ENCODE peak calls at places on chromosome 7, in four cellular contexts. One of them, this sample, is unnamed.

GRCh38 chr7:98378210-98378819 is 22.6 kb downstream of the BAIAP2L1 start:
- DNase-seq in epithelial cell of esophagus: no peak
- DNase-seq in stimulated activated CD4-positive, alpha-beta T cell treated with anti-CD3 and anti-CD28 coated beads, Interleukin-1b, Interleukin-23, amount 100 ng/mL, for 24 hours: no peak
- DNase-seq in stimulated activated effector memory CD8-positive, alpha-beta T cell treated with anti-CD3 and anti-CD28 coated beads, Interleukin-12 subunit alpha, Interleukin-12 subunit beta, amount 100 ng/mL, for 72 hours: no peak
- DNase-seq in this sample: no peak

GRCh38 chr7:134890246-134891240 is 95.8 kb upstream of the AGBL3 start:
- DNase-seq in stimulated activated CD4-positive, alpha-beta T cell treated with anti-CD3 and anti-CD28 coated beads, Interleukin-1b, Interleukin-23, amount 100 ng/mL, for 24 hours: no peak
- DNase-seq in epithelial cell of esophagus: peak
- DNase-seq in stimulated activated effector memory CD8-positive, alpha-beta T cell treated with anti-CD3 and anti-CD28 coated beads, Interleukin-12 subunit alpha, Interleukin-12 subunit beta, amount 100 ng/mL, for 72 hours: no peak
- DNase-seq in this sample: peak

GRCh38 chr7:132518102-132518838 is 58.0 kb downstream of the PLXNA4 start:
- DNase-seq in stimulated activated effector memory CD8-positive, alpha-beta T cell treated with anti-CD3 and anti-CD28 coated beads, Interleukin-12 subunit alpha, Interleukin-12 subunit beta, amount 100 ng/mL, for 72 hours: no peak
- DNase-seq in stimulated activated CD4-positive, alpha-beta T cell treated with anti-CD3 and anti-CD28 coated beads, Interleukin-1b, Interleukin-23, amount 100 ng/mL, for 24 hours: no peak
- DNase-seq in epithelial cell of esophagus: no peak
- DNase-seq in this sample: peak

GRCh38 chr7:140079121-140079536 is 16.4 kb upstream of the PARP12 start:
- DNase-seq in epithelial cell of esophagus: peak
- DNase-seq in stimulated activated CD4-positive, alpha-beta T cell treated with anti-CD3 and anti-CD28 coated beads, Interleukin-1b, Interleukin-23, amount 100 ng/mL, for 24 hours: no peak
- DNase-seq in stimulated activated effector memory CD8-positive, alpha-beta T cell treated with anti-CD3 and anti-CD28 coated beads, Interleukin-12 subunit alpha, Interleukin-12 subunit beta, amount 100 ng/mL, for 72 hours: no peak
- DNase-seq in this sample: peak

GRCh38 chr7:1810961-1811849 is 141.1 kb downstream of the ELFN1 start:
- DNase-seq in stimulated activated effector memory CD8-positive, alpha-beta T cell treated with anti-CD3 and anti-CD28 coated beads, Interleukin-12 subunit alpha, Interleukin-12 subunit beta, amount 100 ng/mL, for 72 hours: no peak
- DNase-seq in epithelial cell of esophagus: no peak
- DNase-seq in stimulated activated CD4-positive, alpha-beta T cell treated with anti-CD3 and anti-CD28 coated beads, Interleukin-1b, Interleukin-23, amount 100 ng/mL, for 24 hours: no peak
- DNase-seq in this sample: no peak

GRCh38 chr7:128929201-128929808 is 8.4 kb upstream of the IRF5 start:
- DNase-seq in epithelial cell of esophagus: no peak
- DNase-seq in stimulated activated CD4-positive, alpha-beta T cell treated with anti-CD3 and anti-CD28 coated beads, Interleukin-1b, Interleukin-23, amount 100 ng/mL, for 24 hours: no peak
- DNase-seq in stimulated activated effector memory CD8-positive, alpha-beta T cell treated with anti-CD3 and anti-CD28 coated beads, Interleukin-12 subunit alpha, Interleukin-12 subunit beta, amount 100 ng/mL, for 72 hours: no peak
- DNase-seq in this sample: no peak

GRCh38 chr7:27139335-27140107 is 4.0 kb downstream of the HOXA5 start:
- DNase-seq in epithelial cell of esophagus: no peak
- DNase-seq in stimulated activated CD4-positive, alpha-beta T cell treated with anti-CD3 and anti-CD28 coated beads, Interleukin-1b, Interleukin-23, amount 100 ng/mL, for 24 hours: no peak
- DNase-seq in stimulated activated effector memory CD8-positive, alpha-beta T cell treated with anti-CD3 and anti-CD28 coated beads, Interleukin-12 subunit alpha, Interleukin-12 subunit beta, amount 100 ng/mL, for 72 hours: no peak
- DNase-seq in this sample: no peak

GRCh38 chr7:155094636-155095035 is 24.5 kb downstream of the HTR5A start:
- DNase-seq in epithelial cell of esophagus: no peak
- DNase-seq in stimulated activated effector memory CD8-positive, alpha-beta T cell treated with anti-CD3 and anti-CD28 coated beads, Interleukin-12 subunit alpha, Interleukin-12 subunit beta, amount 100 ng/mL, for 72 hours: no peak
- DNase-seq in stimulated activated CD4-positive, alpha-beta T cell treated with anti-CD3 and anti-CD28 coated beads, Interleukin-1b, Interleukin-23, amount 100 ng/mL, for 24 hours: no peak
- DNase-seq in this sample: no peak

GRCh38 chr7:128266891-128267839 is 26.1 kb downstream of the LEP start:
- DNase-seq in stimulated activated effector memory CD8-positive, alpha-beta T cell treated with anti-CD3 and anti-CD28 coated beads, Interleukin-12 subunit alpha, Interleukin-12 subunit beta, amount 100 ng/mL, for 72 hours: no peak
- DNase-seq in stimulated activated CD4-positive, alpha-beta T cell treated with anti-CD3 and anti-CD28 coated beads, Interleukin-1b, Interleukin-23, amount 100 ng/mL, for 24 hours: no peak
- DNase-seq in epithelial cell of esophagus: peak
- DNase-seq in this sample: no peak

GRCh38 chr7:108156897-108157605 is 26.9 kb upstream of the LAMB4 start:
- DNase-seq in stimulated activated CD4-positive, alpha-beta T cell treated with anti-CD3 and anti-CD28 coated beads, Interleukin-1b, Interleukin-23, amount 100 ng/mL, for 24 hours: no peak
- DNase-seq in epithelial cell of esophagus: no peak
- DNase-seq in stimulated activated effector memory CD8-positive, alpha-beta T cell treated with anti-CD3 and anti-CD28 coated beads, Interleukin-12 subunit alpha, Interleukin-12 subunit beta, amount 100 ng/mL, for 72 hours: no peak
- DNase-seq in this sample: no peak

GRCh38 chr7:43905209-43905946 is 1.0 kb downstream of the URGCP start:
- DNase-seq in stimulated activated CD4-positive, alpha-beta T cell treated with anti-CD3 and anti-CD28 coated beads, Interleukin-1b, Interleukin-23, amount 100 ng/mL, for 24 hours: no peak
- DNase-seq in epithelial cell of esophagus: peak
- DNase-seq in stimulated activated effector memory CD8-positive, alpha-beta T cell treated with anti-CD3 and anti-CD28 coated beads, Interleukin-12 subunit alpha, Interleukin-12 subunit beta, amount 100 ng/mL, for 72 hours: no peak
- DNase-seq in this sample: peak

GRCh38 chr7:30348083-30348560 is 63.7 kb downstream of the ZNRF2 start:
- DNase-seq in epithelial cell of esophagus: peak
- DNase-seq in stimulated activated CD4-positive, alpha-beta T cell treated with anti-CD3 and anti-CD28 coated beads, Interleukin-1b, Interleukin-23, amount 100 ng/mL, for 24 hours: peak
- DNase-seq in stimulated activated effector memory CD8-positive, alpha-beta T cell treated with anti-CD3 and anti-CD28 coated beads, Interleukin-12 subunit alpha, Interleukin-12 subunit beta, amount 100 ng/mL, for 72 hours: peak
- DNase-seq in this sample: peak

GRCh38 chr7:1920886-1921285 is 250.8 kb downstream of the ELFN1 start:
- DNase-seq in epithelial cell of esophagus: no peak
- DNase-seq in stimulated activated CD4-positive, alpha-beta T cell treated with anti-CD3 and anti-CD28 coated beads, Interleukin-1b, Interleukin-23, amount 100 ng/mL, for 24 hours: no peak
- DNase-seq in stimulated activated effector memory CD8-positive, alpha-beta T cell treated with anti-CD3 and anti-CD28 coated beads, Interleukin-12 subunit alpha, Interleukin-12 subunit beta, amount 100 ng/mL, for 72 hours: no peak
- DNase-seq in this sample: no peak

GRCh38 chr7:20282960-20283359 is 47.7 kb upstream of the ITGB8 start:
- DNase-seq in stimulated activated CD4-positive, alpha-beta T cell treated with anti-CD3 and anti-CD28 coated beads, Interleukin-1b, Interleukin-23, amount 100 ng/mL, for 24 hours: no peak
- DNase-seq in epithelial cell of esophagus: peak
- DNase-seq in stimulated activated effector memory CD8-positive, alpha-beta T cell treated with anti-CD3 and anti-CD28 coated beads, Interleukin-12 subunit alpha, Interleukin-12 subunit beta, amount 100 ng/mL, for 72 hours: no peak
- DNase-seq in this sample: no peak

GRCh38 chr7:4174451-4174850 is 507.6 kb upstream of the FOXK1 start:
- DNase-seq in stimulated activated effector memory CD8-positive, alpha-beta T cell treated with anti-CD3 and anti-CD28 coated beads, Interleukin-12 subunit alpha, Interleukin-12 subunit beta, amount 100 ng/mL, for 72 hours: no peak
- DNase-seq in epithelial cell of esophagus: no peak
- DNase-seq in stimulated activated CD4-positive, alpha-beta T cell treated with anti-CD3 and anti-CD28 coated beads, Interleukin-1b, Interleukin-23, amount 100 ng/mL, for 24 hours: no peak
- DNase-seq in this sample: no peak

GRCh38 chr7:163971-164881 is 28.1 kb upstream of the FAM20C start:
- DNase-seq in epithelial cell of esophagus: no peak
- DNase-seq in stimulated activated CD4-positive, alpha-beta T cell treated with anti-CD3 and anti-CD28 coated beads, Interleukin-1b, Interleukin-23, amount 100 ng/mL, for 24 hours: no peak
- DNase-seq in stimulated activated effector memory CD8-positive, alpha-beta T cell treated with anti-CD3 and anti-CD28 coated beads, Interleukin-12 subunit alpha, Interleukin-12 subunit beta, amount 100 ng/mL, for 72 hours: no peak
- DNase-seq in this sample: no peak

GRCh38 chr7:116579835-116580234 is 55.0 kb downstream of the CAV1 start:
- DNase-seq in stimulated activated CD4-positive, alpha-beta T cell treated with anti-CD3 and anti-CD28 coated beads, Interleukin-1b, Interleukin-23, amount 100 ng/mL, for 24 hours: no peak
- DNase-seq in stimulated activated effector memory CD8-positive, alpha-beta T cell treated with anti-CD3 and anti-CD28 coated beads, Interleukin-12 subunit alpha, Interleukin-12 subunit beta, amount 100 ng/mL, for 72 hours: no peak
- DNase-seq in epithelial cell of esophagus: no peak
- DNase-seq in this sample: no peak

GRCh38 chr7:157428554-157428945 is 91.7 kb downstream of the DNAJB6 start:
- DNase-seq in stimulated activated effector memory CD8-positive, alpha-beta T cell treated with anti-CD3 and anti-CD28 coated beads, Interleukin-12 subunit alpha, Interleukin-12 subunit beta, amount 100 ng/mL, for 72 hours: no peak
- DNase-seq in stimulated activated CD4-positive, alpha-beta T cell treated with anti-CD3 and anti-CD28 coated beads, Interleukin-1b, Interleukin-23, amount 100 ng/mL, for 24 hours: no peak
- DNase-seq in epithelial cell of esophagus: no peak
- DNase-seq in this sample: no peak

GRCh38 chr7:50304911-50305621 is 550 bp downstream of the IKZF1 start:
- DNase-seq in stimulated activated CD4-positive, alpha-beta T cell treated with anti-CD3 and anti-CD28 coated beads, Interleukin-1b, Interleukin-23, amount 100 ng/mL, for 24 hours: no peak
- DNase-seq in epithelial cell of esophagus: no peak
- DNase-seq in stimulated activated effector memory CD8-positive, alpha-beta T cell treated with anti-CD3 and anti-CD28 coated beads, Interleukin-12 subunit alpha, Interleukin-12 subunit beta, amount 100 ng/mL, for 72 hours: peak
- DNase-seq in this sample: no peak

GRCh38 chr7:70810558-70811139 is 321.3 kb upstream of the GALNT17 start:
- DNase-seq in epithelial cell of esophagus: no peak
- DNase-seq in stimulated activated effector memory CD8-positive, alpha-beta T cell treated with anti-CD3 and anti-CD28 coated beads, Interleukin-12 subunit alpha, Interleukin-12 subunit beta, amount 100 ng/mL, for 72 hours: no peak
- DNase-seq in stimulated activated CD4-positive, alpha-beta T cell treated with anti-CD3 and anti-CD28 coated beads, Interleukin-1b, Interleukin-23, amount 100 ng/mL, for 24 hours: no peak
- DNase-seq in this sample: no peak

GRCh38 chr7:134827889-134828288 is 48.5 kb downstream of the CALD1 start:
- DNase-seq in stimulated activated effector memory CD8-positive, alpha-beta T cell treated with anti-CD3 and anti-CD28 coated beads, Interleukin-12 subunit alpha, Interleukin-12 subunit beta, amount 100 ng/mL, for 72 hours: no peak
- DNase-seq in stimulated activated CD4-positive, alpha-beta T cell treated with anti-CD3 and anti-CD28 coated beads, Interleukin-1b, Interleukin-23, amount 100 ng/mL, for 24 hours: no peak
- DNase-seq in epithelial cell of esophagus: no peak
- DNase-seq in this sample: no peak

GRCh38 chr7:80151274-80151665 is 16.6 kb downstream of the GNAI1 start:
- DNase-seq in epithelial cell of esophagus: peak
- DNase-seq in stimulated activated effector memory CD8-positive, alpha-beta T cell treated with anti-CD3 and anti-CD28 coated beads, Interleukin-12 subunit alpha, Interleukin-12 subunit beta, amount 100 ng/mL, for 72 hours: no peak
- DNase-seq in stimulated activated CD4-positive, alpha-beta T cell treated with anti-CD3 and anti-CD28 coated beads, Interleukin-1b, Interleukin-23, amount 100 ng/mL, for 24 hours: peak
- DNase-seq in this sample: no peak

GRCh38 chr7:27555670-27556069 is 107.0 kb downstream of the HIBADH start:
- DNase-seq in stimulated activated CD4-positive, alpha-beta T cell treated with anti-CD3 and anti-CD28 coated beads, Interleukin-1b, Interleukin-23, amount 100 ng/mL, for 24 hours: no peak
- DNase-seq in epithelial cell of esophagus: no peak
- DNase-seq in stimulated activated effector memory CD8-positive, alpha-beta T cell treated with anti-CD3 and anti-CD28 coated beads, Interleukin-12 subunit alpha, Interleukin-12 subunit beta, amount 100 ng/mL, for 72 hours: no peak
- DNase-seq in this sample: no peak

GRCh38 chr7:84490661-84491060 is 296.1 kb upstream of the SEMA3A start:
- DNase-seq in epithelial cell of esophagus: no peak
- DNase-seq in stimulated activated effector memory CD8-positive, alpha-beta T cell treated with anti-CD3 and anti-CD28 coated beads, Interleukin-12 subunit alpha, Interleukin-12 subunit beta, amount 100 ng/mL, for 72 hours: no peak
- DNase-seq in stimulated activated CD4-positive, alpha-beta T cell treated with anti-CD3 and anti-CD28 coated beads, Interleukin-1b, Interleukin-23, amount 100 ng/mL, for 24 hours: no peak
- DNase-seq in this sample: no peak

GRCh38 chr7:95367606-95368005 is 28.6 kb downstream of the PON3 start:
- DNase-seq in stimulated activated CD4-positive, alpha-beta T cell treated with anti-CD3 and anti-CD28 coated beads, Interleukin-1b, Interleukin-23, amount 100 ng/mL, for 24 hours: no peak
- DNase-seq in epithelial cell of esophagus: peak
- DNase-seq in stimulated activated effector memory CD8-positive, alpha-beta T cell treated with anti-CD3 and anti-CD28 coated beads, Interleukin-12 subunit alpha, Interleukin-12 subunit beta, amount 100 ng/mL, for 72 hours: no peak
- DNase-seq in this sample: no peak

GRCh38 chr7:155327590-155328320 is 30.1 kb downstream of the INSIG1 start:
- DNase-seq in stimulated activated effector memory CD8-positive, alpha-beta T cell treated with anti-CD3 and anti-CD28 coated beads, Interleukin-12 subunit alpha, Interleukin-12 subunit beta, amount 100 ng/mL, for 72 hours: no peak
- DNase-seq in epithelial cell of esophagus: no peak
- DNase-seq in stimulated activated CD4-positive, alpha-beta T cell treated with anti-CD3 and anti-CD28 coated beads, Interleukin-1b, Interleukin-23, amount 100 ng/mL, for 24 hours: no peak
- DNase-seq in this sample: no peak

GRCh38 chr7:36967387-36967786 is 243.1 kb upstream of the AOAH start:
- DNase-seq in epithelial cell of esophagus: peak
- DNase-seq in stimulated activated effector memory CD8-positive, alpha-beta T cell treated with anti-CD3 and anti-CD28 coated beads, Interleukin-12 subunit alpha, Interleukin-12 subunit beta, amount 100 ng/mL, for 72 hours: no peak
- DNase-seq in stimulated activated CD4-positive, alpha-beta T cell treated with anti-CD3 and anti-CD28 coated beads, Interleukin-1b, Interleukin-23, amount 100 ng/mL, for 24 hours: no peak
- DNase-seq in this sample: peak

GRCh38 chr7:8773518-8773917 is 340.1 kb downstream of the NXPH1 start:
- DNase-seq in epithelial cell of esophagus: no peak
- DNase-seq in stimulated activated CD4-positive, alpha-beta T cell treated with anti-CD3 and anti-CD28 coated beads, Interleukin-1b, Interleukin-23, amount 100 ng/mL, for 24 hours: no peak
- DNase-seq in stimulated activated effector memory CD8-positive, alpha-beta T cell treated with anti-CD3 and anti-CD28 coated beads, Interleukin-12 subunit alpha, Interleukin-12 subunit beta, amount 100 ng/mL, for 72 hours: no peak
- DNase-seq in this sample: no peak

GRCh38 chr7:30925117-30925516 is 13.5 kb downstream of the AQP1 start:
- DNase-seq in epithelial cell of esophagus: no peak
- DNase-seq in stimulated activated effector memory CD8-positive, alpha-beta T cell treated with anti-CD3 and anti-CD28 coated beads, Interleukin-12 subunit alpha, Interleukin-12 subunit beta, amount 100 ng/mL, for 72 hours: no peak
- DNase-seq in stimulated activated CD4-positive, alpha-beta T cell treated with anti-CD3 and anti-CD28 coated beads, Interleukin-1b, Interleukin-23, amount 100 ng/mL, for 24 hours: no peak
- DNase-seq in this sample: no peak

GRCh38 chr7:50497068-50497642 is 47.0 kb upstream of the FIGNL1 start:
- DNase-seq in stimulated activated CD4-positive, alpha-beta T cell treated with anti-CD3 and anti-CD28 coated beads, Interleukin-1b, Interleukin-23, amount 100 ng/mL, for 24 hours: no peak
- DNase-seq in stimulated activated effector memory CD8-positive, alpha-beta T cell treated with anti-CD3 and anti-CD28 coated beads, Interleukin-12 subunit alpha, Interleukin-12 subunit beta, amount 100 ng/mL, for 72 hours: no peak
- DNase-seq in epithelial cell of esophagus: no peak
- DNase-seq in this sample: peak

GRCh38 chr7:76354981-76355730 is 3.6 kb downstream of the YWHAG start:
- DNase-seq in epithelial cell of esophagus: no peak
- DNase-seq in stimulated activated CD4-positive, alpha-beta T cell treated with anti-CD3 and anti-CD28 coated beads, Interleukin-1b, Interleukin-23, amount 100 ng/mL, for 24 hours: no peak
- DNase-seq in stimulated activated effector memory CD8-positive, alpha-beta T cell treated with anti-CD3 and anti-CD28 coated beads, Interleukin-12 subunit alpha, Interleukin-12 subunit beta, amount 100 ng/mL, for 72 hours: no peak
- DNase-seq in this sample: no peak

GRCh38 chr7:35793225-35793579 is 7.7 kb upstream of the SEPTIN7 start:
- DNase-seq in epithelial cell of esophagus: no peak
- DNase-seq in stimulated activated CD4-positive, alpha-beta T cell treated with anti-CD3 and anti-CD28 coated beads, Interleukin-1b, Interleukin-23, amount 100 ng/mL, for 24 hours: no peak
- DNase-seq in stimulated activated effector memory CD8-positive, alpha-beta T cell treated with anti-CD3 and anti-CD28 coated beads, Interleukin-12 subunit alpha, Interleukin-12 subunit beta, amount 100 ng/mL, for 72 hours: no peak
- DNase-seq in this sample: no peak

GRCh38 chr7:4694653-4695335 is 12.7 kb downstream of the FOXK1 start:
- DNase-seq in stimulated activated effector memory CD8-positive, alpha-beta T cell treated with anti-CD3 and anti-CD28 coated beads, Interleukin-12 subunit alpha, Interleukin-12 subunit beta, amount 100 ng/mL, for 72 hours: no peak
- DNase-seq in epithelial cell of esophagus: no peak
- DNase-seq in stimulated activated CD4-positive, alpha-beta T cell treated with anti-CD3 and anti-CD28 coated beads, Interleukin-1b, Interleukin-23, amount 100 ng/mL, for 24 hours: no peak
- DNase-seq in this sample: peak

GRCh38 chr7:120407015-120407414 is 134.0 kb downstream of the KCND2 start:
- DNase-seq in stimulated activated CD4-positive, alpha-beta T cell treated with anti-CD3 and anti-CD28 coated beads, Interleukin-1b, Interleukin-23, amount 100 ng/mL, for 24 hours: no peak
- DNase-seq in stimulated activated effector memory CD8-positive, alpha-beta T cell treated with anti-CD3 and anti-CD28 coated beads, Interleukin-12 subunit alpha, Interleukin-12 subunit beta, amount 100 ng/mL, for 72 hours: no peak
- DNase-seq in epithelial cell of esophagus: peak
- DNase-seq in this sample: no peak

GRCh38 chr7:77444123-77444522 is 28.0 kb upstream of the GSAP start:
- DNase-seq in stimulated activated CD4-positive, alpha-beta T cell treated with anti-CD3 and anti-CD28 coated beads, Interleukin-1b, Interleukin-23, amount 100 ng/mL, for 24 hours: no peak
- DNase-seq in stimulated activated effector memory CD8-positive, alpha-beta T cell treated with anti-CD3 and anti-CD28 coated beads, Interleukin-12 subunit alpha, Interleukin-12 subunit beta, amount 100 ng/mL, for 72 hours: no peak
- DNase-seq in epithelial cell of esophagus: no peak
- DNase-seq in this sample: no peak

This sample was measured in RCC 7860.